ENCODE peak calls at places on chromosomes 1 and 21, in four cellular contexts. P is GM12878, S is HepG2, N is K562. M is an unnamed sample.

GRCh38 chr1:80155371-80155770 is 1148.8 kb upstream of the ADGRL4 start:
- DNase-seq in P (no peak), S (no peak), N (no peak), M (no peak)

GRCh38 chr1:170010443-170010842 is 64.1 kb downstream of the KIFAP3 start:
- DNase-seq in P (no peak), S (peak; percentile 44), N (peak; percentile 9), M (no peak)

GRCh38 chr1:54886724-54887664 is at the start of gene DHCR24:
- DNase-seq in P (peak; percentile 45), S (peak; percentile 77), N (peak; percentile 100), M (peak; percentile 49)

GRCh38 chr1:190175320-190175719 is 302.3 kb downstream of the BRINP3 start:
- DNase-seq in P (no peak), S (no peak), N (no peak), M (no peak)

GRCh38 chr21:32592929-32593502 is 7.7 kb upstream of the TCP10L start:
- DNase-seq in P (no peak), S (peak; percentile 98), N (no peak), M (no peak)

GRCh38 chr1:111882986-111883560 is 106.4 kb downstream of the KCND3 start:
- DNase-seq in P (no peak), S (no peak), N (no peak), M (no peak)

GRCh38 chr1:32105338-32105737 is 2.5 kb upstream of the KPNA6 start:
- DNase-seq in P (no peak), S (no peak), N (no peak), M (no peak)

GRCh38 chr1:114310771-114311251 is 157.1 kb upstream of the SYT6 start:
- DNase-seq in P (no peak), S (no peak), N (no peak), M (no peak)

GRCh38 chr1:210328746-210329488 is at the start of gene HHAT:
- DNase-seq in P (no peak), S (peak; percentile 49), N (peak; percentile 12), M (peak; percentile 10)

GRCh38 chr1:210251680-210252490 is 19.3 kb downstream of the SERTAD4 start:
- DNase-seq in P (no peak), S (no peak), N (no peak), M (no peak)

GRCh38 chr1:26044971-26045711 is 777 bp downstream of the SLC30A2 start:
- DNase-seq in P (no peak), S (no peak), N (peak; percentile 77), M (no peak)

GRCh38 chr1:2405588-2406295 is 6.6 kb downstream of the PEX10 start:
- DNase-seq in P (no peak), S (no peak), N (no peak), M (no peak)

GRCh38 chr1:7789828-7790227 is 5.7 kb downstream of the PER3 start:
- DNase-seq in P (no peak), S (no peak), N (no peak), M (no peak)

GRCh38 chr21:19433623-19434022 is 1030.0 kb upstream of the TMPRSS15 start:
- DNase-seq in P (no peak), S (no peak), N (peak; percentile 14), M (no peak)

GRCh38 chr1:169711469-169712308 is at the start of gene SELL:
- DNase-seq in P (peak; percentile 90), S (peak; percentile 71), N (peak; percentile 64), M (peak; percentile 15)

GRCh38 chr1:223853748-223854147 is 8.0 kb upstream of the TP53BP2 start:
- DNase-seq in P (no peak), S (no peak), N (no peak), M (no peak)

GRCh38 chr1:207021139-207021861 is 11.3 kb downstream of the C1orf116 start:
- DNase-seq in P (no peak), S (peak; percentile 89), N (peak; percentile 85), M (no peak)

GRCh38 chr1:153612111-153612754 is 704 bp downstream of the S100A16 start:
- DNase-seq in P (no peak), S (no peak), N (no peak), M (no peak)

GRCh38 chr1:37794372-37795339 is 1.0 kb downstream of the MANEAL start:
- DNase-seq in P (no peak), S (no peak), N (no peak), M (peak; percentile 55)

GRCh38 chr1:157399343-157399983 is 152.9 kb downstream of the FCRL5 start:
- DNase-seq in P (no peak), S (no peak), N (no peak), M (no peak)

GRCh38 chr1:80417651-80418050 is 1383.1 kb upstream of the ADGRL2 start:
- DNase-seq in P (no peak), S (no peak), N (no peak), M (no peak)

GRCh38 chr1:25836695-25837094 is 16.9 kb downstream of the MTFR1L start:
- DNase-seq in P (no peak), S (no peak), N (peak; percentile 17), M (no peak)

GRCh38 chr1:245788269-245788668 is 633.5 kb downstream of the KIF26B start:
- DNase-seq in P (no peak), S (no peak), N (no peak), M (no peak)

GRCh38 chr1:101073836-101074235 is 48.3 kb upstream of the DPH5 start:
- DNase-seq in P (no peak), S (no peak), N (no peak), M (no peak)

GRCh38 chr1:78291443-78291842 is 199.3 kb upstream of the PTGFR start:
- DNase-seq in P (no peak), S (no peak), N (no peak), M (no peak)
- TF ChIP-seq HDAC6 in P (no peak), S (no peak), N (no peak), M (no peak)

GRCh38 chr1:214438530-214438929 is 112.9 kb downstream of the PTPN14 start:
- DNase-seq in P (no peak), S (no peak), N (no peak), M (no peak)
- H3K4me3 ChIP-seq in P (no peak overlapping the region), S (no peak overlapping the region), N (no peak overlapping the region), M (no peak overlapping the region)

GRCh38 chr1:155179107-155180031 is 5.7 kb downstream of the TRIM46 start:
- DNase-seq in P (no peak), S (no peak), N (no peak), M (no peak)
- TF ChIP-seq HDAC6 in P (no peak), S (no peak), N (no peak), M (no peak)

GRCh38 chr1:228073870-228074545 is 8.5 kb upstream of the ARF1 start:
- DNase-seq in P (no peak), S (no peak), N (peak; percentile 69), M (peak; percentile 74)

GRCh38 chr1:228073061-228073869 is 9.2 kb upstream of the ARF1 start:
- DNase-seq in P (no peak), S (no peak), N (no peak), M (no peak)

GRCh38 chr1:228071839-228072657 is 10.5 kb upstream of the ARF1 start:
- DNase-seq in P (no peak), S (no peak), N (no peak), M (no peak)

GRCh38 chr1:228070851-228071250 is 11.7 kb upstream of the ARF1 start:
- DNase-seq in P (no peak), S (no peak), N (no peak), M (no peak)

DNA sequence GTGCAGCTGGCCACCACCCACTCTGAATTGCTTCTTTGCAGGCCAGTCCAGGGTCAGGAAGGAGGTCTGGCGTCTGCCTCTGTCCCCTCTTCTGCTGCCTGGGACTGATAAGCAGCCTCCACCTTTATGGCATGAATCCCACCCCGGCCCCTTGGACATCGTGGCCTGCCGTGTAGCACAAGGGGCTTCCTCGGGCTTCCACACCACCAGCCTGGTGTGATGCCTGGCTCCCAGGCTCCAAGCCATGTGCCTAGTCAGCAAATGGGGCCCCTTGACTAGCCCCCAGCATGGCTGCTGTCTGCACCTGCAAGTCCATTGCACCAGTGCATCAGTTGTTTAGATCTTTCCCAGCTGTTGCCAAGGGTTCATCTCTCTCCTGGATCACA is 9.9 kb upstream of the ARF1 start:
- DNase-seq in P (no peak), S (no peak), N (no peak), M (no peak)
- H3K4me3 ChIP-seq in P (no peak overlapping the region), S (no peak overlapping the region), N (no peak overlapping the region), M (no peak overlapping the region)